ENCODE peak calls at places on chromosomes 6 and 20, in six cellular contexts. G, Q, Y, V, S and H are unnamed samples.

GRCh38 chr6:75602164-75602896 is 650 bp downstream of the SENP6 start:
- DNase-seq in G (peak; percentile 15), Q (no peak), Y (no peak), V (peak; percentile 79), S (peak; percentile 26), H (peak; percentile 5)

GRCh38 chr6:84581494-84582259 is 182.7 kb downstream of the TBX18 start:
- DNase-seq in G (no peak), Q (no peak), Y (no peak), V (no peak), S (no peak), H (no peak)

GRCh38 chr6:105940990-105941389 is 145.1 kb upstream of the PRDM1 start:
- DNase-seq in G (no peak), Q (no peak), Y (no peak), V (no peak), S (no peak), H (no peak)

GRCh38 chr6:70758883-70759282 is 91.2 kb downstream of the SMAP1 start:
- DNase-seq in G (no peak), Q (no peak), Y (no peak), V (no peak), S (no peak), H (no peak)

GRCh38 chr6:10401004-10401536 is 13.8 kb downstream of the TFAP2A start:
- DNase-seq in G (no peak), Q (no peak), Y (no peak), V (no peak), S (no peak), H (no peak)

GRCh38 chr20:6882911-6883310 is 115.4 kb downstream of the BMP2 start:
- DNase-seq in G (no peak), Q (no peak), Y (no peak), V (no peak), S (no peak), H (no peak)

GRCh38 chr6:36130672-36131516 is 581 bp downstream of the MAPK13 start:
- DNase-seq in G (peak; percentile 31), Q (peak; percentile 73), Y (no peak), V (peak; percentile 78), S (peak; percentile 49), H (no peak)

GRCh38 chr6:16402501-16402900 is 164.1 kb downstream of the GMPR start:
- DNase-seq in G (no peak), Q (no peak), Y (no peak), V (no peak), S (no peak), H (no peak)

GRCh38 chr6:6366778-6367177 is 46.3 kb upstream of the F13A1 start:
- DNase-seq in G (no peak), Q (no peak), Y (no peak), V (no peak), S (no peak), H (no peak)

GRCh38 chr6:1827984-1828793 is 218.5 kb downstream of the FOXC1 start:
- DNase-seq in G (no peak), Q (no peak), Y (no peak), V (no peak), S (no peak), H (no peak)

GRCh38 chr20:48770700-48771099 is 57.1 kb downstream of the PREX1 start:
- DNase-seq in G (no peak), Q (no peak), Y (no peak), V (no peak), S (no peak), H (no peak)

GRCh38 chr6:16602035-16602434 is 159.2 kb downstream of the ATXN1 start:
- DNase-seq in G (no peak), Q (no peak), Y (peak; percentile 53), V (no peak), S (no peak), H (no peak)

GRCh38 chr6:7004581-7005297 is 103.0 kb upstream of the RREB1 start:
- DNase-seq in G (no peak), Q (no peak), Y (no peak), V (no peak), S (no peak), H (no peak)

GRCh38 chr20:50737352-50737751 is 6.0 kb downstream of the PARD6B start:
- DNase-seq in G (no peak), Q (no peak), Y (no peak), V (peak; percentile 39), S (no peak), H (no peak)

GRCh38 chr6:54624779-54625178 is 221.8 kb upstream of the FAM83B start:
- DNase-seq in G (no peak), Q (no peak), Y (no peak), V (no peak), S (no peak), H (no peak)

GRCh38 chr6:159193923-159194322 is 24.7 kb downstream of the FNDC1 start:
- DNase-seq in G (no peak), Q (no peak), Y (no peak), V (no peak), S (no peak), H (no peak)

GRCh38 chr6:37007340-37008043 is 2.0 kb downstream of the FGD2 start:
- DNase-seq in G (no peak), Q (no peak), Y (no peak), V (no peak), S (no peak), H (no peak)

GRCh38 chr20:6122873-6123649 is at the start of gene FERMT1:
- DNase-seq in G (peak; percentile 78), Q (peak; percentile 84), Y (no peak), V (peak; percentile 82), S (no peak), H (peak; percentile 44)

GRCh38 chr6:35648203-35648602 is 40.5 kb downstream of the FKBP5 start:
- DNase-seq in G (no peak), Q (no peak), Y (no peak), V (no peak), S (no peak), H (no peak)

GRCh38 chr6:38174806-38175495 is 355.4 kb downstream of the ZFAND3 start:
- DNase-seq in G (no peak), Q (no peak), Y (no peak), V (no peak), S (no peak), H (no peak)

GRCh38 chr6:117275711-117276110 is 10.4 kb downstream of the VGLL2 start:
- DNase-seq in G (no peak), Q (no peak), Y (no peak), V (no peak), S (no peak), H (no peak)

GRCh38 chr6:51049983-51050877 is 231.6 kb downstream of the TFAP2B start:
- DNase-seq in G (no peak), Q (no peak), Y (no peak), V (no peak), S (peak; percentile 86), H (no peak)

GRCh38 chr6:11754625-11755289 is 23.8 kb downstream of the ADTRP start:
- DNase-seq in G (no peak), Q (no peak), Y (no peak), V (no peak), S (no peak), H (no peak)

GRCh38 chr20:17650301-17650761 is 31.7 kb downstream of the RRBP1 start:
- DNase-seq in G (no peak), Q (no peak), Y (no peak), V (no peak), S (no peak), H (no peak)
- H3K4me1 ChIP-seq in G (no peaks in the 10 kb centered on the region), Q (peaks cover 40% of the 10 kb centered on the region), Y (peaks cover 9% of the 10 kb centered on the region), V (peaks cover 4% of the 10 kb centered on the region), S (no peaks in the 10 kb centered on the region), H (peaks cover 11% of the 10 kb centered on the region)

GRCh38 chr6:98044791-98045190 is 761.8 kb upstream of the MMS22L start:
- DNase-seq in G (no peak), Q (no peak), Y (no peak), V (no peak), S (no peak), H (no peak)

GRCh38 chr6:98044168-98044567 is 761.2 kb upstream of the MMS22L start:
- DNase-seq in G (no peak), Q (no peak), Y (no peak), V (no peak), S (no peak), H (no peak)

GRCh38 chr6:98041921-98042320 is 758.9 kb upstream of the MMS22L start:
- DNase-seq in G (no peak), Q (no peak), Y (no peak), V (no peak), S (no peak), H (no peak)

GRCh38 chr6:98047881-98048280 is 764.9 kb upstream of the MMS22L start:
- DNase-seq in G (no peak), Q (no peak), Y (no peak), V (no peak), S (no peak), H (no peak)
- TF ChIP-seq ZNF274 in G (no peak), Q (no peak), Y (no peak), V (no peak), S (no peak), H (no peak)

DNA sequence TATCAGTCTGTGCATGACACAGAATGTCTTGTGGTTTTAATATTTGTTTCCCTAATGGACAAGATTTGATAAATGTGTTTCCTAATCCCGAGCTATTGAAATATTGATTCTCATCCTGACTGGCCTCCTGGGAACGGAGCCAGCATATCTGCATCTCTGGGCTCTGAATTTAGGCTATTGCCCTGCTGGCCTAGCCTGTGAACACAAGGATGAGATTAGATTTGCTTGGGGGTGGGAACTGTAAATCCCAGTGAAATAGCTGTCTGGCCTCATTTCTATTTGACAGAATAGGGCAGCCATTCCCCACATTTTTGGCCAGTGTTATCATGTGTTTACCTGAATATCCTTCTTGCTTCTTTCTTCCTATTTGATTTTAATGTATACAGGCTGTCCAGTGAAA is 198.4 kb upstream of the SOX4 start:
- DNase-seq in G (no peak), Q (no peak), Y (no peak), V (no peak), S (no peak), H (no peak)
- TF ChIP-seq YY1 in G (no peak), Q (no peak), Y (no peak), V (no peak), S (no peak), H (no peak)

GRCh38 chr20:40895182-40895581 is 133.4 kb upstream of the TOP1 start:
- DNase-seq in G (no peak), Q (no peak), Y (no peak), V (no peak), S (no peak), H (no peak)
- H3K4me1 ChIP-seq in G (no peaks in the 10 kb centered on the region), Q (no peaks in the 10 kb centered on the region), Y (no peaks in the 10 kb centered on the region), V (no peaks in the 10 kb centered on the region), S (no peaks in the 10 kb centered on the region), H (no peaks in the 10 kb centered on the region)

DNA sequence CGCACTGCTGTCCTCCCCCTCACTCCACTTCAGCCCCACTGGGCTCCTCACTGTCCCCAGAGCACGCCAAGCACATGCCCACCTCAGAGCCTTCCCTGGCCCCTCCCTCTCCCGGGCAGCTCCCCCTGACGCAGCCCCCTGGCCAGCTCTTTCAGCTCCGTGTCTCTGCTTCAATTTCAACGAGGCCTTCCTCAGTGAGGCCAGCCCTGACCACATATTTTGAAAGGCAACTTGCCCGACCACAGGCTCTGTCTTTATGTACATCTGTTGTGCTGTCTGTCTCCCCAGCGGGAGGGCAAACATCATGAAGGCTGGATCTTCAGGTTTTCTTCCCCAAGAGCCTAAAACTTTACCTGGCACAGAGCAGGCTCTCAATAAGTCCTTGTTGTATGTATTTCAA is 44.6 kb downstream of the JPH2 start:
- DNase-seq in G (no peak), Q (no peak), Y (no peak), V (no peak), S (no peak), H (no peak)
- TF ChIP-seq ZNF274 in G (no peak), Q (no peak), Y (no peak), V (no peak), S (no peak), H (no peak)

GRCh38 chr20:44888226-44889103 is 3.0 kb downstream of the YWHAB start:
- DNase-seq in G (no peak), Q (peak; percentile 31), Y (no peak), V (no peak), S (no peak), H (no peak)
- TF ChIP-seq YY1 in G (no peak), Q (no peak), Y (no peak), V (no peak), S (no peak), H (no peak)